ENCODE peak calls at places on chromosomes 2 and 18, in seven cellular contexts. One of them, this sample, is unnamed.

GRCh38 chr18:58105908-58106673 is 62.1 kb downstream of the NEDD4L start:
- DNase-seq in Calu3: no peak
- DNase-seq in H54: no peak
- DNase-seq in stimulated activated naive CD8-positive, alpha-beta T cell treated with anti-CD3 and anti-CD28 coated beads, Interleukin-15, Interleukin-2, amounts not matched to agents 100 U/mL and 50 U/mL, for 24 hours: no peak
- DNase-seq in activated T-cell treated with anti-CD3 and anti-CD28 coated beads, Interleukin-2, amount 50 U/mL, for 72 hours: no peak
- DNase-seq in activated naive CD8-positive, alpha-beta T cell treated with anti-CD3 and anti-CD28 coated beads, Interleukin-2, amount 10 ng/mL, durations not matched to agents 7 days and 5 days: no peak
- DNase-seq in osteoblast: no peak
- DNase-seq in this sample: no peak

GRCh38 chr2:100766806-100767205 is 53.1 kb upstream of the NPAS2 start:
- DNase-seq in Calu3: no peak
- DNase-seq in H54: no peak
- DNase-seq in stimulated activated naive CD8-positive, alpha-beta T cell treated with anti-CD3 and anti-CD28 coated beads, Interleukin-15, Interleukin-2, amounts not matched to agents 100 U/mL and 50 U/mL, for 24 hours: no peak
- DNase-seq in activated T-cell treated with anti-CD3 and anti-CD28 coated beads, Interleukin-2, amount 50 U/mL, for 72 hours: no peak
- DNase-seq in activated naive CD8-positive, alpha-beta T cell treated with anti-CD3 and anti-CD28 coated beads, Interleukin-2, amount 10 ng/mL, durations not matched to agents 7 days and 5 days: no peak
- DNase-seq in osteoblast: no peak
- DNase-seq in this sample: no peak

GRCh38 chr2:36352024-36352398 is 3.6 kb upstream of the CRIM1 start:
- DNase-seq in Calu3: peak; percentile 35
- DNase-seq in H54: no peak
- DNase-seq in stimulated activated naive CD8-positive, alpha-beta T cell treated with anti-CD3 and anti-CD28 coated beads, Interleukin-15, Interleukin-2, amounts not matched to agents 100 U/mL and 50 U/mL, for 24 hours: no peak
- DNase-seq in activated T-cell treated with anti-CD3 and anti-CD28 coated beads, Interleukin-2, amount 50 U/mL, for 72 hours: no peak
- DNase-seq in activated naive CD8-positive, alpha-beta T cell treated with anti-CD3 and anti-CD28 coated beads, Interleukin-2, amount 10 ng/mL, durations not matched to agents 7 days and 5 days: no peak
- DNase-seq in osteoblast: no peak
- DNase-seq in this sample: peak; percentile 54

GRCh38 chr2:126720647-126721046 is 64.7 kb downstream of the GYPC start:
- DNase-seq in Calu3: no peak
- DNase-seq in H54: no peak
- DNase-seq in stimulated activated naive CD8-positive, alpha-beta T cell treated with anti-CD3 and anti-CD28 coated beads, Interleukin-15, Interleukin-2, amounts not matched to agents 100 U/mL and 50 U/mL, for 24 hours: no peak
- DNase-seq in activated T-cell treated with anti-CD3 and anti-CD28 coated beads, Interleukin-2, amount 50 U/mL, for 72 hours: peak; percentile 23
- DNase-seq in activated naive CD8-positive, alpha-beta T cell treated with anti-CD3 and anti-CD28 coated beads, Interleukin-2, amount 10 ng/mL, durations not matched to agents 7 days and 5 days: no peak
- DNase-seq in osteoblast: no peak
- DNase-seq in this sample: no peak

GRCh38 chr2:206701952-206702630 is 16.1 kb downstream of the DYTN start:
- DNase-seq in Calu3: no peak
- DNase-seq in H54: no peak
- DNase-seq in stimulated activated naive CD8-positive, alpha-beta T cell treated with anti-CD3 and anti-CD28 coated beads, Interleukin-15, Interleukin-2, amounts not matched to agents 100 U/mL and 50 U/mL, for 24 hours: no peak
- DNase-seq in activated T-cell treated with anti-CD3 and anti-CD28 coated beads, Interleukin-2, amount 50 U/mL, for 72 hours: no peak
- DNase-seq in activated naive CD8-positive, alpha-beta T cell treated with anti-CD3 and anti-CD28 coated beads, Interleukin-2, amount 10 ng/mL, durations not matched to agents 7 days and 5 days: no peak
- DNase-seq in osteoblast: no peak
- DNase-seq in this sample: no peak

GRCh38 chr18:68992719-68993482 is 195.0 kb downstream of the CCDC102B start:
- DNase-seq in Calu3: no peak
- DNase-seq in H54: no peak
- DNase-seq in stimulated activated naive CD8-positive, alpha-beta T cell treated with anti-CD3 and anti-CD28 coated beads, Interleukin-15, Interleukin-2, amounts not matched to agents 100 U/mL and 50 U/mL, for 24 hours: no peak
- DNase-seq in activated T-cell treated with anti-CD3 and anti-CD28 coated beads, Interleukin-2, amount 50 U/mL, for 72 hours: no peak
- DNase-seq in activated naive CD8-positive, alpha-beta T cell treated with anti-CD3 and anti-CD28 coated beads, Interleukin-2, amount 10 ng/mL, durations not matched to agents 7 days and 5 days: no peak
- DNase-seq in osteoblast: no peak
- DNase-seq in this sample: no peak

GRCh38 chr18:23934252-23934651 is 80.3 kb upstream of the TTC39C start:
- DNase-seq in Calu3: no peak
- DNase-seq in H54: no peak
- DNase-seq in stimulated activated naive CD8-positive, alpha-beta T cell treated with anti-CD3 and anti-CD28 coated beads, Interleukin-15, Interleukin-2, amounts not matched to agents 100 U/mL and 50 U/mL, for 24 hours: no peak
- DNase-seq in activated T-cell treated with anti-CD3 and anti-CD28 coated beads, Interleukin-2, amount 50 U/mL, for 72 hours: no peak
- DNase-seq in activated naive CD8-positive, alpha-beta T cell treated with anti-CD3 and anti-CD28 coated beads, Interleukin-2, amount 10 ng/mL, durations not matched to agents 7 days and 5 days: no peak
- DNase-seq in osteoblast: no peak
- DNase-seq in this sample: no peak

GRCh38 chr2:238403632-238404405 is 22.9 kb upstream of the ASB1 start:
- DNase-seq in Calu3: no peak
- DNase-seq in H54: no peak
- DNase-seq in stimulated activated naive CD8-positive, alpha-beta T cell treated with anti-CD3 and anti-CD28 coated beads, Interleukin-15, Interleukin-2, amounts not matched to agents 100 U/mL and 50 U/mL, for 24 hours: no peak
- DNase-seq in activated T-cell treated with anti-CD3 and anti-CD28 coated beads, Interleukin-2, amount 50 U/mL, for 72 hours: no peak
- DNase-seq in activated naive CD8-positive, alpha-beta T cell treated with anti-CD3 and anti-CD28 coated beads, Interleukin-2, amount 10 ng/mL, durations not matched to agents 7 days and 5 days: no peak
- DNase-seq in osteoblast: no peak
- DNase-seq in this sample: no peak

GRCh38 chr2:241356871-241357260 is 781 bp downstream of the FARP2 start:
- DNase-seq in Calu3: no peak
- DNase-seq in H54: no peak
- DNase-seq in stimulated activated naive CD8-positive, alpha-beta T cell treated with anti-CD3 and anti-CD28 coated beads, Interleukin-15, Interleukin-2, amounts not matched to agents 100 U/mL and 50 U/mL, for 24 hours: no peak
- DNase-seq in activated T-cell treated with anti-CD3 and anti-CD28 coated beads, Interleukin-2, amount 50 U/mL, for 72 hours: no peak
- DNase-seq in activated naive CD8-positive, alpha-beta T cell treated with anti-CD3 and anti-CD28 coated beads, Interleukin-2, amount 10 ng/mL, durations not matched to agents 7 days and 5 days: no peak
- DNase-seq in osteoblast: no peak
- DNase-seq in this sample: no peak

GRCh38 chr18:70288171-70288850 is 534 bp upstream of the SOCS6 start:
- DNase-seq in Calu3: peak; percentile 51
- DNase-seq in H54: no peak
- DNase-seq in stimulated activated naive CD8-positive, alpha-beta T cell treated with anti-CD3 and anti-CD28 coated beads, Interleukin-15, Interleukin-2, amounts not matched to agents 100 U/mL and 50 U/mL, for 24 hours: peak; percentile 14
- DNase-seq in activated T-cell treated with anti-CD3 and anti-CD28 coated beads, Interleukin-2, amount 50 U/mL, for 72 hours: peak; percentile 4
- DNase-seq in activated naive CD8-positive, alpha-beta T cell treated with anti-CD3 and anti-CD28 coated beads, Interleukin-2, amount 10 ng/mL, durations not matched to agents 7 days and 5 days: peak; percentile 35
- DNase-seq in osteoblast: peak; percentile 95
- DNase-seq in this sample: no peak

GRCh38 chr2:176188969-176189665 is 649 bp downstream of the HOXD1 start:
- DNase-seq in Calu3: no peak
- DNase-seq in H54: no peak
- DNase-seq in stimulated activated naive CD8-positive, alpha-beta T cell treated with anti-CD3 and anti-CD28 coated beads, Interleukin-15, Interleukin-2, amounts not matched to agents 100 U/mL and 50 U/mL, for 24 hours: no peak
- DNase-seq in activated T-cell treated with anti-CD3 and anti-CD28 coated beads, Interleukin-2, amount 50 U/mL, for 72 hours: peak; percentile 4
- DNase-seq in activated naive CD8-positive, alpha-beta T cell treated with anti-CD3 and anti-CD28 coated beads, Interleukin-2, amount 10 ng/mL, durations not matched to agents 7 days and 5 days: peak; percentile 54
- DNase-seq in osteoblast: peak; percentile 77
- DNase-seq in this sample: no peak

GRCh38 chr2:241676665-241677064 is 9.9 kb downstream of the DTYMK start:
- DNase-seq in Calu3: no peak
- DNase-seq in H54: no peak
- DNase-seq in stimulated activated naive CD8-positive, alpha-beta T cell treated with anti-CD3 and anti-CD28 coated beads, Interleukin-15, Interleukin-2, amounts not matched to agents 100 U/mL and 50 U/mL, for 24 hours: no peak
- DNase-seq in activated T-cell treated with anti-CD3 and anti-CD28 coated beads, Interleukin-2, amount 50 U/mL, for 72 hours: no peak
- DNase-seq in activated naive CD8-positive, alpha-beta T cell treated with anti-CD3 and anti-CD28 coated beads, Interleukin-2, amount 10 ng/mL, durations not matched to agents 7 days and 5 days: no peak
- DNase-seq in osteoblast: no peak
- DNase-seq in this sample: no peak

GRCh38 chr2:106140913-106141312 is 53.2 kb downstream of the UXS1 start:
- DNase-seq in Calu3: no peak
- DNase-seq in H54: no peak
- DNase-seq in stimulated activated naive CD8-positive, alpha-beta T cell treated with anti-CD3 and anti-CD28 coated beads, Interleukin-15, Interleukin-2, amounts not matched to agents 100 U/mL and 50 U/mL, for 24 hours: no peak
- DNase-seq in activated T-cell treated with anti-CD3 and anti-CD28 coated beads, Interleukin-2, amount 50 U/mL, for 72 hours: no peak
- DNase-seq in activated naive CD8-positive, alpha-beta T cell treated with anti-CD3 and anti-CD28 coated beads, Interleukin-2, amount 10 ng/mL, durations not matched to agents 7 days and 5 days: no peak
- DNase-seq in osteoblast: no peak
- DNase-seq in this sample: no peak

GRCh38 chr2:150490466-150490865 is 3.0 kb upstream of the RND3 start:
- DNase-seq in Calu3: no peak
- DNase-seq in H54: no peak
- DNase-seq in stimulated activated naive CD8-positive, alpha-beta T cell treated with anti-CD3 and anti-CD28 coated beads, Interleukin-15, Interleukin-2, amounts not matched to agents 100 U/mL and 50 U/mL, for 24 hours: no peak
- DNase-seq in activated T-cell treated with anti-CD3 and anti-CD28 coated beads, Interleukin-2, amount 50 U/mL, for 72 hours: no peak
- DNase-seq in activated naive CD8-positive, alpha-beta T cell treated with anti-CD3 and anti-CD28 coated beads, Interleukin-2, amount 10 ng/mL, durations not matched to agents 7 days and 5 days: no peak
- DNase-seq in osteoblast: no peak
- DNase-seq in this sample: no peak

GRCh38 chr2:233961905-233962304 is 44.7 kb downstream of the TRPM8 start:
- DNase-seq in Calu3: no peak
- DNase-seq in H54: no peak
- DNase-seq in stimulated activated naive CD8-positive, alpha-beta T cell treated with anti-CD3 and anti-CD28 coated beads, Interleukin-15, Interleukin-2, amounts not matched to agents 100 U/mL and 50 U/mL, for 24 hours: no peak
- DNase-seq in activated T-cell treated with anti-CD3 and anti-CD28 coated beads, Interleukin-2, amount 50 U/mL, for 72 hours: no peak
- DNase-seq in activated naive CD8-positive, alpha-beta T cell treated with anti-CD3 and anti-CD28 coated beads, Interleukin-2, amount 10 ng/mL, durations not matched to agents 7 days and 5 days: no peak
- DNase-seq in osteoblast: no peak
- DNase-seq in this sample: no peak

GRCh38 chr2:109139844-109140396 is 10.9 kb downstream of the SH3RF3 start:
- DNase-seq in Calu3: peak; percentile 33
- DNase-seq in H54: no peak
- DNase-seq in stimulated activated naive CD8-positive, alpha-beta T cell treated with anti-CD3 and anti-CD28 coated beads, Interleukin-15, Interleukin-2, amounts not matched to agents 100 U/mL and 50 U/mL, for 24 hours: no peak
- DNase-seq in activated T-cell treated with anti-CD3 and anti-CD28 coated beads, Interleukin-2, amount 50 U/mL, for 72 hours: no peak
- DNase-seq in activated naive CD8-positive, alpha-beta T cell treated with anti-CD3 and anti-CD28 coated beads, Interleukin-2, amount 10 ng/mL, durations not matched to agents 7 days and 5 days: no peak
- DNase-seq in osteoblast: no peak
- DNase-seq in this sample: no peak

GRCh38 chr2:104852161-104852689 is 1.7 kb upstream of the POU3F3 start:
- DNase-seq in Calu3: no peak
- DNase-seq in H54: no peak
- DNase-seq in stimulated activated naive CD8-positive, alpha-beta T cell treated with anti-CD3 and anti-CD28 coated beads, Interleukin-15, Interleukin-2, amounts not matched to agents 100 U/mL and 50 U/mL, for 24 hours: no peak
- DNase-seq in activated T-cell treated with anti-CD3 and anti-CD28 coated beads, Interleukin-2, amount 50 U/mL, for 72 hours: no peak
- DNase-seq in activated naive CD8-positive, alpha-beta T cell treated with anti-CD3 and anti-CD28 coated beads, Interleukin-2, amount 10 ng/mL, durations not matched to agents 7 days and 5 days: peak; percentile 51
- DNase-seq in osteoblast: peak; percentile 86
- DNase-seq in this sample: no peak

GRCh38 chr2:226913641-226914040 is 77.8 kb downstream of the RHBDD1 start:
- DNase-seq in Calu3: no peak
- DNase-seq in H54: no peak
- DNase-seq in stimulated activated naive CD8-positive, alpha-beta T cell treated with anti-CD3 and anti-CD28 coated beads, Interleukin-15, Interleukin-2, amounts not matched to agents 100 U/mL and 50 U/mL, for 24 hours: no peak
- DNase-seq in activated T-cell treated with anti-CD3 and anti-CD28 coated beads, Interleukin-2, amount 50 U/mL, for 72 hours: no peak
- DNase-seq in activated naive CD8-positive, alpha-beta T cell treated with anti-CD3 and anti-CD28 coated beads, Interleukin-2, amount 10 ng/mL, durations not matched to agents 7 days and 5 days: no peak
- DNase-seq in osteoblast: no peak
- DNase-seq in this sample: no peak